ENCODE peak calls at places on chromosome 9, in four cellular contexts. O is heart right ventricle, A is uterus, V is hepatocyte. D is an unnamed sample.

GRCh38 chr9:111833941-111834340 is 39.2 kb upstream of the SHOC1 start:
- DNase-seq in O (no peak), A (no peak), V (no peak), D (no peak)

GRCh38 chr9:99416007-99416406 is 193.9 kb downstream of the SEC61B start:
- DNase-seq in O (no peak), A (no peak), V (no peak), D (no peak)

GRCh38 chr9:89702401-89702800 is 97.6 kb downstream of the GADD45G start:
- DNase-seq in O (no peak), A (no peak), V (no peak), D (no peak)

GRCh38 chr9:133669402-133669801 is 33.2 kb downstream of the DBH start:
- DNase-seq in O (no peak), A (no peak), V (no peak), D (no peak)

GRCh38 chr9:110143969-110144545 is 63.9 kb downstream of the C9orf152 start:
- DNase-seq in O (no peak), A (no peak), V (no peak), D (no peak)

GRCh38 chr9:134863941-134864820 is 16.4 kb upstream of the FCN2 start:
- DNase-seq in O (no peak), A (no peak), V (no peak), D (no peak)

GRCh38 chr9:81470864-81471263 is 218.5 kb downstream of the TLE1 start:
- DNase-seq in O (no peak), A (no peak), V (no peak), D (no peak)

GRCh38 chr9:129665008-129665771 is at the start of gene PRRX2:
- DNase-seq in O (no peak), A (no peak), V (peak; percentile 77), D (no peak)

GRCh38 chr9:3243676-3244075 is 282.1 kb downstream of the RFX3 start:
- DNase-seq in O (no peak), A (no peak), V (no peak), D (no peak)

GRCh38 chr9:90995516-90995915 is 193.9 kb downstream of the SYK start:
- DNase-seq in O (no peak), A (no peak), V (no peak), D (no peak)

GRCh38 chr9:8852301-8852864 is 1052.8 kb upstream of the DMAC1 start:
- DNase-seq in O (no peak), A (no peak), V (no peak), D (no peak)

GRCh38 chr9:113398796-113399195 is 2.3 kb downstream of the ALAD start:
- DNase-seq in O (no peak), A (no peak), V (no peak), D (no peak)
- H3K4me1 ChIP-seq in O (peaks cover 49% of the 10 kb centered on the region), A (peaks cover 5% of the 10 kb centered on the region), V (peaks cover 38% of the 10 kb centered on the region), D (peaks cover 13% of the 10 kb centered on the region)

DNA sequence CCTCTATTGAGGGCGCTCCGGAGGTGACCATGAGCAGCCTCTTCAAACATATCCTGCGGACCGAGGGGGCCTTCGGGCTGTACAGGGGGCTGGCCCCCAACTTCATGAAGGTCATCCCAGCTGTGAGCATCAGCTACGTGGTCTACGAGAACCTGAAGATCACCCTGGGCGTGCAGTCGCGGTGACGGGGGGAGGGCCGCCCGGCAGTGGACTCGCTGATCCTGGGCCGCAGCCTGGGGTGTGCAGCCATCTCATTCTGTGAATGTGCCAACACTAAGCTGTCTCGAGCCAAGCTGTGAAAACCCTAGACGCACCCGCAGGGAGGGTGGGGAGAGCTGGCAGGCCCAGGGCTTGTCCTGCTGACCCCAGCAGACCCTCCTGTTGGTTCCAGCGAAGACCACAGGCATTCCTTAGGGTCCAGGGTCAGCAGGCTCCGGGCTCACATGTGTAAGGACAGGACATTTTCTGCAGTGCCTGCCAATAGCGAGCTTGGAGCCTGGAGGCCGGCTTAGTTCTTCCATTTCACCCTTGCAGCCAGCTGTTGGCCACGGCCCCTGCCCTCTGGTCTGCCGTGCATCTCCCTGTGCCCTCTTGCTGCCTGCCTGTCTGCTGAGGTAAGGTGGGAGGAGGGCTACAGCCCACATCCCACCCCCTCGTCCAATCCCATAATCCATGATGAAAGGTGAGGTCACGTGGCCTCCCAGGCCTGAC is 20.1 kb downstream of the PTGES2 start:
- DNase-seq in O (no peak), A (no peak), V (no peak), D (no peak)
- H3K4me1 ChIP-seq in O (peaks cover 35% of the 10 kb centered on the region), A (peaks cover 10% of the 10 kb centered on the region), V (peaks cover 13% of the 10 kb centered on the region), D (peaks cover 3% of the 10 kb centered on the region)

GRCh38 chr9:27384262-27385014 is 87.5 kb upstream of the EQTN start:
- DNase-seq in O (no peak), A (no peak), V (no peak), D (no peak)
- H3K4me1 ChIP-seq in O (peaks cover 4% of the 10 kb centered on the region), A (peaks cover 9% of the 10 kb centered on the region), V (peaks cover 65% of the 10 kb centered on the region), D (peaks cover 12% of the 10 kb centered on the region)

DNA sequence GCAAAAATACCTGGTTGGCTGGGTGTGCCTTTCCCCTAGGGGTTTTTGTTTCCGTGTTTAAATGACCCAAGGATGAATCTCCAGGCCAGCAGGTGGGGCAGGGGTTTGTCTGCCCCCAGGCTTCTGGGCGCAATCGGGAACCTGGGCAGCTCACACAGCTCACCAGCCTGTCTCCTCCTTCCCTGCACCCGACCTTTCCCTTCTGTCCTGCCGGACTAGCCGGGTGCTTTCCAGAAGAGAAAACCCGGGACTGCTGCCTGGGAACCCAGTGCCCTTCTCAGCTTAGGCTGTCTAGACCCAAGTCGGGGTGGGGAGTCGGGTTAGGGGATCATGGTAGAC is 84.3 kb downstream of the DAB2IP start:
- DNase-seq in O (no peak), A (no peak), V (no peak), D (no peak)
- H3K4me1 ChIP-seq in O (peaks cover 97% of the 10 kb centered on the region), A (peaks cover 6% of the 10 kb centered on the region), V (peaks cover 42% of the 10 kb centered on the region), D (peaks cover 8% of the 10 kb centered on the region)

DNA sequence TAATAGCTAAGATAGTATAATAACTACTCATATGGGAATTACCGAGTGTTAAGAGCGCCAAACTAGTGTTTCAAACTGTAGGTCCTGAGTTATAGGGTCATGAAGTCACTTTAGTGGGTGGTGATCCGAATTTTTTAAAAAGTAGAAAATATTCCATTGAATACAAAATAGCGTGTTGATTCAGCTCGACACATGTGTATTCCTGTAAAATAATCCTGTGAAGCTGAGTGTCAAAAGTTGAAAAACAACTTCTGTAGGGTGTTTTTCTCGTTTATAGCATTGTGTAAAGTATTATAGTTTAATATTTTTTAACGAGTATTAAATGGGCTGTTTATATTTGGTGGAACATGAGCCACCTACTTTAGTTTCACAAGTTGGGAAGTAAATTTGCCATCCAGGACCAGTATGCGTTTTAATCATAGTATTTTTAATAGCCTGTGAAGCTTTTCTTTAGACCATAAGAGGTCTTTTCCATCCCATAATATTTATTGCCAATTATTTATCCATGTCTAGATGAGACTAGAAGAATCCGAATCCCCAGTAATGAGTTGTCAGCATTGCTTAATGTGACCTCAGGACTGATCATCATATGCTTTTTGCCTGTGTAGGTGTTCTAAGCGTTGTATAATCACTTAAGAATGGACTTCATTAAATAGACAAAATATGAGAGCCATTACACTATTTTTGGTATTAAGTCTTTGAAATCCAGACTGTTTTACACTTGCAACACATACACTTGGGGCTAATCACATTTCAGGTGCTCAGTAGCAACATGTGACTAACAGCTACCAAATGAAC is 84.1 kb downstream of the PTPDC1 start:
- DNase-seq in O (no peak), A (no peak), V (no peak), D (no peak)
- H3K4me1 ChIP-seq in O (peaks cover 68% of the 10 kb centered on the region), A (no peaks in the 10 kb centered on the region), V (peaks cover 32% of the 10 kb centered on the region), D (peaks cover 5% of the 10 kb centered on the region)

DNA sequence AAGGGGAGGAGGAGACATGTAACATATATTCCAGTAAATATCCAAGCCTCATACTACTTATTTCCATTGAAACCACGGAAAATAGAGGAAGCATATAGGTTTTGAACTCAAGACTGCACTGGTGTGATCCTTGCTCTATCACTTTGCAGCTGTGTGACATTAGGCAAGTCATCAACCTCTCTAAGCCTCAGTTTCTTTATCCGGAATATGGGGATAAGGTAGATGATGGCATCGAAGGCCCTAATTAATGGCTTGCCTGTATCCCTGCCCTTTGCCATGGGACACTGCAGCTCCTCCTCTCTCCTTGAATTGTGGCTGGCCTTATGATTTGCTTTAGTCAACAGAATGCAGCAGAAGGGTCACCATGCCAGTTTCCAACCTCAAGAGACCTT is 6.9 kb downstream of the SHB start:
- DNase-seq in O (no peak), A (no peak), V (no peak), D (no peak)
- H3K4me1 ChIP-seq in O (peaks cover 100% of the 10 kb centered on the region), A (no peaks in the 10 kb centered on the region), V (peaks cover 66% of the 10 kb centered on the region), D (peaks cover 36% of the 10 kb centered on the region)

DNA sequence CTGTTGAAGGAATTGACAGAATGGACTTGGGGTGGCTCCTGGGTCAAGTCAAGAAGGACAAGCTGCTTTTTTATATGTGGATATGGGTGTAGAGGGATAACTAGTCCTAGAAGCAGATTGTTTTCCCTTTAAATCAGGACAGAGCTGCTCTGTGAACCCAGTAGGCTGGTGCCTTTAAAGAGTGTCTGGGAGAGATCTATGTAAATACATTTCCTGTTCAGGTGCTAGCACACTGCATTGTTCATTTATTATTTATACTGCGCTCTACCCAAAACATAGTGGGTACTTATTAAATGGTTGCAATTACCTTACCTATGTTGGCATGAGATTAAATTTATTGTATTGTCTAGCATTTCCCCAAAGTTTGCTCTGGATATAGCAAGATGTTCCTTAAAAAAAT is 86.6 kb upstream of the EQTN start:
- DNase-seq in O (no peak), A (no peak), V (no peak), D (no peak)
- H3K4me1 ChIP-seq in O (no peaks in the 10 kb centered on the region), A (peaks cover 9% of the 10 kb centered on the region), V (peaks cover 74% of the 10 kb centered on the region), D (no peaks in the 10 kb centered on the region)

GRCh38 chr9:136078025-136078424 is 17.1 kb downstream of the NACC2 start:
- DNase-seq in O (no peak), A (no peak), V (no peak), D (no peak)
- H3K4me1 ChIP-seq in O (peaks cover 49% of the 10 kb centered on the region), A (no peaks in the 10 kb centered on the region), V (no peaks in the 10 kb centered on the region), D (peaks cover 3% of the 10 kb centered on the region)

GRCh38 chr9:98226968-98227367 is 28.5 kb downstream of the TBC1D2 start:
- DNase-seq in O (no peak), A (no peak), V (no peak), D (no peak)

GRCh38 chr9:98226516-98226915 is 28.9 kb downstream of the TBC1D2 start:
- DNase-seq in O (no peak), A (no peak), V (no peak), D (no peak)

GRCh38 chr9:98228392-98229089 is 26.9 kb downstream of the TBC1D2 start:
- DNase-seq in O (no peak), A (no peak), V (peak; percentile 56), D (no peak)

GRCh38 chr9:98229090-98229395 is 26.4 kb downstream of the TBC1D2 start:
- DNase-seq in O (no peak), A (no peak), V (no peak), D (no peak)

GRCh38 chr9:98227883-98228282 is 27.6 kb downstream of the TBC1D2 start:
- DNase-seq in O (no peak), A (no peak), V (peak; percentile 48), D (no peak)
- H3K4me1 ChIP-seq in O (peaks cover 2% of the 10 kb centered on the region), A (no peaks in the 10 kb centered on the region), V (peaks cover 76% of the 10 kb centered on the region), D (peaks cover 6% of the 10 kb centered on the region)

D was measured in lung.